ENCODE peak calls at places on chromosomes 13 and 19, in eight cellular contexts. S is cardiac muscle cell, A is neural progenitor cell, K is endodermal cell, L is heart right ventricle, F is AG04450, C is psoas muscle, J is pancreas. I is an unnamed sample.

GRCh38 chr19:50669319-50670101 is 20.3 kb downstream of the C19orf81 start:
- DNase-seq in S (peak; percentile 50), A (no peak), K (peak; percentile 71), L (no peak), F (no peak), C (no peak), J (no peak), I (no peak)

GRCh38 chr13:102948006-102948405 is 102.2 kb downstream of the ERCC5 start:
- DNase-seq in S (peak; percentile 10), A (peak; percentile 63), K (no peak), L (peak; percentile 8), F (no peak), C (no peak), J (no peak), I (no peak)

GRCh38 chr19:15251749-15252397 is 19.6 kb upstream of the EPHX3 start:
- DNase-seq in S (peak; percentile 98), A (peak; percentile 88), K (peak; percentile 93), L (peak; percentile 86), F (peak; percentile 90), C (peak; percentile 88), J (no peak), I (peak; percentile 92)

GRCh38 chr13:113109151-113110047 is 3.8 kb downstream of the F7 start:
- DNase-seq in S (no peak), A (no peak), K (peak; percentile 59), L (no peak), F (no peak), C (peak; percentile 7), J (peak; percentile 68), I (no peak)

GRCh38 chr13:23558675-23559536 is 11.3 kb upstream of the TNFRSF19 start:
- DNase-seq in S (peak; percentile 98), A (no peak), K (no peak), L (peak; percentile 51), F (peak; percentile 58), C (peak; percentile 69), J (no peak), I (peak; percentile 83)

GRCh38 chr13:107276936-107277335 is 709.0 kb upstream of the ARGLU1 start:
- DNase-seq in S (no peak), A (no peak), K (no peak), L (no peak), F (no peak), C (no peak), J (no peak), I (no peak)

GRCh38 chr13:105814219-105814901 is 721.1 kb downstream of the EFNB2 start:
- DNase-seq in S (no peak), A (no peak), K (no peak), L (no peak), F (no peak), C (no peak), J (no peak), I (no peak)

GRCh38 chr13:85853901-85854663 is 54.9 kb upstream of the SLITRK6 start:
- DNase-seq in S (no peak), A (no peak), K (peak; percentile 37), L (no peak), F (no peak), C (no peak), J (peak; percentile 51), I (no peak)

GRCh38 chr13:59879281-59879680 is 284.4 kb downstream of the DIAPH3 start:
- DNase-seq in S (peak; percentile 5), A (no peak), K (no peak), L (no peak), F (no peak), C (no peak), J (no peak), I (no peak)

GRCh38 chr13:32676242-32676641 is 90.0 kb downstream of the PDS5B start:
- DNase-seq in S (no peak), A (no peak), K (no peak), L (no peak), F (no peak), C (no peak), J (no peak), I (peak; percentile 42)

GRCh38 chr19:9165256-9165655 is 13.5 kb upstream of the OR7D2 start:
- DNase-seq in S (peak; percentile 9), A (no peak), K (no peak), L (no peak), F (no peak), C (no peak), J (no peak), I (no peak)

GRCh38 chr19:33000510-33000909 is 28.5 kb downstream of the FAAP24 start:
- DNase-seq in S (no peak), A (no peak), K (no peak), L (no peak), F (no peak), C (no peak), J (no peak), I (no peak)

GRCh38 chr19:12055784-12056183 is 3.0 kb upstream of the ZNF878 start:
- DNase-seq in S (no peak), A (no peak), K (no peak), L (no peak), F (no peak), C (no peak), J (no peak), I (no peak)

GRCh38 chr19:12047868-12048267 is 4.9 kb downstream of the ZNF878 start:
- DNase-seq in S (no peak), A (no peak), K (no peak), L (no peak), F (no peak), C (no peak), J (no peak), I (no peak)

GRCh38 chr19:12052057-12052570 is 647 bp downstream of the ZNF878 start:
- DNase-seq in S (no peak), A (no peak), K (no peak), L (no peak), F (no peak), C (no peak), J (no peak), I (no peak)

DNA sequence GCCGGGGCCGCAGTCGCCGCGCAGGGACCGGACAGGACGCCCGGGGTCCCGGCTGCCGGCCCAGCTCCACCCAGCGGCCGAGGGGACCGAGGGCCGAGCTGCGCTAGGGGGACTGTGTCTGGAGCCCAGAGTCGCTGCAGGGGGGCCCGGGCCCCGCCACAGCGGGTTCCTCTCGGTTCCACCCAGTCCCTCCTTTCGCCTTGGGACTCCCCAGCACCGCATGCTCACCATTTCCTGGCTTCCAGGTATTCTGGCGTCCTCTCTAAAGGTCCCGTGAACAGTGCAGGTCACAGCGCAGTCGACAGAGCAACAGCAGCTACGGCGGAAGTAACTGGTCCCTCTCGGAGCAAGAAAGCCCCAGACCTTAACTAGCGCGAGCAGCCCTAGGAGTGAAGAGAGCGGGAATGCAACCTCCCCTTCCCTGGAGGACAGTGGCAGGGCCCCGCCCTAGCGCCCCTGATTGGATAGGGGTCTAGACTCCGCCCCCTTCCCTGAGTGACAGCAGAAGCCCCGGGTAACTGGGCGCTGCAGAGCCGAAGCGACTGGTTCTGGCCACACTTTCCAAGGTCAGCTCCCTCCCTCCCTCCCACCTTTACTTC is at the start of gene ZNF878:
- DNase-seq in S (peak; percentile 90), A (peak; percentile 99), K (peak; percentile 98), L (peak; percentile 91), F (peak; percentile 67), C (peak; percentile 85), J (peak; percentile 96), I (peak; percentile 81)
- TF ChIP-seq CTCF in S (peak; percentile 11), A (peak; percentile 40), K (peak; percentile 67), L (peak; percentile 20), F (no peak), C (no peak), J (no peak), I (no peak)

GRCh38 chr19:41864374-41864773 is 4.3 kb downstream of the RPS19 start:
- DNase-seq in S (no peak), A (no peak), K (no peak), L (no peak), F (no peak), C (no peak), J (no peak), I (no peak)

GRCh38 chr19:41861098-41861768 is 1.2 kb downstream of the RPS19 start:
- DNase-seq in S (no peak), A (no peak), K (no peak), L (no peak), F (no peak), C (no peak), J (no peak), I (no peak)

GRCh38 chr19:41862445-41862986 is 2.5 kb downstream of the RPS19 start:
- DNase-seq in S (no peak), A (no peak), K (no peak), L (no peak), F (no peak), C (no peak), J (no peak), I (no peak)

GRCh38 chr19:41861846-41862245 is 1.8 kb downstream of the RPS19 start:
- DNase-seq in S (no peak), A (no peak), K (no peak), L (no peak), F (no peak), C (no peak), J (no peak), I (no peak)

DNA sequence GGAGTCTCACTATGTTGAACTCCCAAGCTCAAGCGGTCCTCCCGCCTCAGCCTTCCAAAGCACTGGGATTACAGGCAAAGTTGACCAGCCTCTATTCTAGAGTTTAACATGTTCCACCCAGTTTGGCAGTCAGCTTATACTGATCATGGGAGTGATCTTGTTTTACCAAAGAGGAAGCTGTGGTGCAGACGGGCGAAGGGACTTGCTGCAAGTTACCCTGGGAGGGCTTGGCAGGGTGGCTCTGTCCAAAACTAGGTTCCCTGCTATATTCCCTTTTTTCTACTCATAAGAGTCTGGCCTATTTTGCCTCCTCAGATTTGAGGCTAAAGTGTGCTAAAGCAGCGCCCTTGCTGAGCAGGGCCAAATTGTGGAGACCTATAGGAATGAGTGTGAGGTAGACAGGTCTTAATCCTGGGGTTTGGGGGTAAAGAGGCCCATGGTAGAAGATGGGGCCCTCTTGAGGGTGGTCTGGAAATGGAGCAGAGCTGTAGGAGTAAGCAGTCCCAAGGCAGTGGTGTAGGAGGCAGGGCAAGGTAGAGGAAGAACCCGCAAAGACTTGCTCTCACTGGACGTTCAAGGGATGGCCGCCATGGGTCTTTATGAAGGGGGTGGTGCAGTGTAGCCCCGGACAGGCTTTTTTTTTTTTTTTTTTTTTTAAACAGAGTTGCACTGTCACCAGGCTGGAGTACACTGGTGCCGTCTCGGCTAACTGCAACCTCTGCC is 3.3 kb downstream of the RPS19 start:
- DNase-seq in S (no peak), A (no peak), K (no peak), L (no peak), F (no peak), C (no peak), J (no peak), I (no peak)
- H3K27ac ChIP-seq in S (no peak overlapping the region), A (peak overlapping the region; percentile 5), K (no peak overlapping the region), L (no peak overlapping the region), F (peak overlapping the region; percentile 21), C (no peak overlapping the region), J (no peak overlapping the region), I (no peak overlapping the region)

DNA sequence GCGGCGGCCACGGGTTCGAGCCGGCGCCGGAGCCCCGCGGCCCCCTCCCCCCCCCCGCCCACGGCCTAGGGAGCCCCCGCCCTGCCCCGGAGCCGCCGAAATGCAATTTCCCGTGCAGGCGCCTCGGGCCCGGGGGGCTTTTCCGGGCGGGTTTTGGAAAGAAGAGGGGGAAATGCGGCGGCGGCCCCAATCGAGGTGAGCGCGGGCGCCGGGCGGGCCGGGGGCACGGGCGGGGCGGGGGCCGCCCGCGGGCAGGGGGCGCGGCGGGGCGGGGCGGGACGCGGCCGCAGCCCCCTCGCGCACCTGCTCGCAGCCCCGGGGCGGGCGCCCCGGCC is 11.7 kb upstream of the NANOS3 start:
- DNase-seq in S (no peak), A (no peak), K (no peak), L (no peak), F (no peak), C (no peak), J (no peak), I (no peak)
- H3K4me3 ChIP-seq in S (peak overlapping the region; percentile 96), A (peak overlapping the region; percentile 61), K (no peak overlapping the region), L (peak overlapping the region; percentile 77), F (peak overlapping the region; percentile 57), C (peak overlapping the region; percentile 72), J (peak overlapping the region; percentile 53), I (peak overlapping the region; percentile 55)

GRCh38 chr19:47123406-47123805 is 7.2 kb upstream of the SAE1 start:
- DNase-seq in S (no peak), A (no peak), K (no peak), L (no peak), F (no peak), C (no peak), J (no peak), I (no peak)
- TF ChIP-seq CTCF in S (no peak), A (no peak), K (no peak), L (no peak), F (no peak), C (no peak), J (no peak), I (no peak)